ENCODE peak calls at places on chromosomes 1 and 21, in nine cellular contexts. One of them, this sample, is unnamed.

GRCh38 chr21:41852151-41852928 is 26.8 kb downstream of the PRDM15 start:
- DNase-seq in endothelial cell of umbilical vein: no peak
- DNase-seq in spleen: peak; percentile 61
- DNase-seq in breast epithelium: no peak
- DNase-seq in tibial nerve: no peak
- DNase-seq in uterus: no peak
- DNase-seq in heart left ventricle: no peak
- DNase-seq in IMR-90: no peak
- DNase-seq in HCT116: no peak
- DNase-seq in this sample: no peak

GRCh38 chr1:191343816-191344215 is 814.4 kb upstream of the RGS18 start:
- DNase-seq in endothelial cell of umbilical vein: peak; percentile 7
- DNase-seq in HCT116: no peak
- DNase-seq in tibial nerve: no peak
- DNase-seq in breast epithelium: no peak
- DNase-seq in IMR-90: peak; percentile 82
- DNase-seq in uterus: no peak
- DNase-seq in spleen: no peak
- DNase-seq in heart left ventricle: no peak
- DNase-seq in this sample: no peak

GRCh38 chr1:61450454-61451213 is 274.3 kb downstream of the TM2D1 start:
- DNase-seq in breast epithelium: no peak
- DNase-seq in HCT116: no peak
- DNase-seq in heart left ventricle: peak; percentile 63
- DNase-seq in endothelial cell of umbilical vein: peak; percentile 85
- DNase-seq in IMR-90: no peak
- DNase-seq in spleen: no peak
- DNase-seq in uterus: peak; percentile 44
- DNase-seq in tibial nerve: no peak
- DNase-seq in this sample: no peak

GRCh38 chr1:235866207-235866912 is at the start of gene LYST:
- DNase-seq in spleen: peak; percentile 93
- DNase-seq in uterus: peak; percentile 53
- DNase-seq in breast epithelium: peak; percentile 45
- DNase-seq in IMR-90: peak; percentile 52
- DNase-seq in tibial nerve: peak; percentile 26
- DNase-seq in endothelial cell of umbilical vein: peak; percentile 56
- DNase-seq in HCT116: no peak
- DNase-seq in heart left ventricle: peak; percentile 46
- DNase-seq in this sample: peak; percentile 79

GRCh38 chr1:202086579-202087350 is 36.0 kb upstream of the GPR37L1 start:
- DNase-seq in uterus: no peak
- DNase-seq in breast epithelium: peak; percentile 87
- DNase-seq in endothelial cell of umbilical vein: no peak
- DNase-seq in tibial nerve: peak; percentile 18
- DNase-seq in IMR-90: no peak
- DNase-seq in heart left ventricle: no peak
- DNase-seq in spleen: no peak
- DNase-seq in HCT116: no peak
- DNase-seq in this sample: no peak

GRCh38 chr1:32539584-32540571 is 651 bp downstream of the ZBTB8A start:
- DNase-seq in spleen: no peak
- DNase-seq in heart left ventricle: peak; percentile 20
- DNase-seq in uterus: peak; percentile 45
- DNase-seq in tibial nerve: no peak
- DNase-seq in endothelial cell of umbilical vein: peak; percentile 58
- DNase-seq in HCT116: no peak
- DNase-seq in IMR-90: peak; percentile 54
- DNase-seq in breast epithelium: no peak
- DNase-seq in this sample: peak; percentile 23

GRCh38 chr1:116429821-116430374 is 56.9 kb downstream of the ATP1A1 start:
- DNase-seq in breast epithelium: no peak
- DNase-seq in tibial nerve: no peak
- DNase-seq in uterus: no peak
- DNase-seq in HCT116: no peak
- DNase-seq in spleen: no peak
- DNase-seq in IMR-90: no peak
- DNase-seq in endothelial cell of umbilical vein: no peak
- DNase-seq in heart left ventricle: peak; percentile 40
- DNase-seq in this sample: peak; percentile 66

GRCh38 chr1:91791103-91791502 is 94.8 kb downstream of the TGFBR3 start:
- DNase-seq in breast epithelium: no peak
- DNase-seq in uterus: no peak
- DNase-seq in IMR-90: no peak
- DNase-seq in heart left ventricle: no peak
- DNase-seq in spleen: no peak
- DNase-seq in tibial nerve: no peak
- DNase-seq in HCT116: no peak
- DNase-seq in endothelial cell of umbilical vein: no peak
- DNase-seq in this sample: no peak

GRCh38 chr1:118185083-118185899 is at the start of gene SPAG17:
- DNase-seq in uterus: no peak
- DNase-seq in heart left ventricle: peak; percentile 63
- DNase-seq in IMR-90: peak; percentile 21
- DNase-seq in breast epithelium: no peak
- DNase-seq in tibial nerve: peak; percentile 47
- DNase-seq in spleen: no peak
- DNase-seq in endothelial cell of umbilical vein: peak; percentile 11
- DNase-seq in HCT116: no peak
- DNase-seq in this sample: peak; percentile 84

GRCh38 chr1:232012773-232013386 is 386.3 kb downstream of the DISC1 start:
- DNase-seq in spleen: no peak
- DNase-seq in IMR-90: peak; percentile 96
- DNase-seq in tibial nerve: no peak
- DNase-seq in uterus: peak; percentile 66
- DNase-seq in breast epithelium: peak; percentile 37
- DNase-seq in HCT116: no peak
- DNase-seq in endothelial cell of umbilical vein: peak; percentile 97
- DNase-seq in heart left ventricle: peak; percentile 70
- DNase-seq in this sample: no peak

GRCh38 chr1:30984991-30985503 is 76.5 kb upstream of the SDC3 start:
- DNase-seq in tibial nerve: no peak
- DNase-seq in endothelial cell of umbilical vein: no peak
- DNase-seq in uterus: no peak
- DNase-seq in spleen: no peak
- DNase-seq in IMR-90: no peak
- DNase-seq in heart left ventricle: no peak
- DNase-seq in HCT116: no peak
- DNase-seq in breast epithelium: no peak
- DNase-seq in this sample: no peak

GRCh38 chr1:45499415-45499769 is 481 bp downstream of the CCDC163 start:
- DNase-seq in spleen: peak; percentile 79
- DNase-seq in IMR-90: no peak
- DNase-seq in breast epithelium: no peak
- DNase-seq in endothelial cell of umbilical vein: peak; percentile 12
- DNase-seq in uterus: no peak
- DNase-seq in tibial nerve: no peak
- DNase-seq in HCT116: no peak
- DNase-seq in heart left ventricle: no peak
- DNase-seq in this sample: no peak

GRCh38 chr1:217943361-217943760 is 312.2 kb downstream of the SPATA17 start:
- DNase-seq in HCT116: no peak
- DNase-seq in heart left ventricle: no peak
- DNase-seq in breast epithelium: no peak
- DNase-seq in endothelial cell of umbilical vein: no peak
- DNase-seq in uterus: no peak
- DNase-seq in spleen: no peak
- DNase-seq in IMR-90: no peak
- DNase-seq in tibial nerve: no peak
- DNase-seq in this sample: no peak

GRCh38 chr1:34924759-34925555 is 4.5 kb downstream of the DLGAP3 start:
- DNase-seq in heart left ventricle: peak; percentile 80
- DNase-seq in IMR-90: peak; percentile 52
- DNase-seq in tibial nerve: peak; percentile 24
- DNase-seq in breast epithelium: peak; percentile 21
- DNase-seq in spleen: no peak
- DNase-seq in HCT116: no peak
- DNase-seq in endothelial cell of umbilical vein: peak; percentile 41
- DNase-seq in uterus: peak; percentile 20
- DNase-seq in this sample: peak; percentile 63

GRCh38 chr1:32920833-32921232 is 19.6 kb upstream of the TMEM54 start:
- DNase-seq in spleen: no peak
- DNase-seq in IMR-90: no peak
- DNase-seq in uterus: no peak
- DNase-seq in endothelial cell of umbilical vein: no peak
- DNase-seq in heart left ventricle: peak; percentile 68
- DNase-seq in tibial nerve: no peak
- DNase-seq in HCT116: no peak
- DNase-seq in breast epithelium: no peak
- DNase-seq in this sample: no peak

GRCh38 chr1:205578780-205579571 is 52.8 kb downstream of the ELK4 start:
- DNase-seq in HCT116: no peak
- DNase-seq in breast epithelium: no peak
- DNase-seq in uterus: no peak
- DNase-seq in tibial nerve: no peak
- DNase-seq in heart left ventricle: peak; percentile 3
- DNase-seq in IMR-90: no peak
- DNase-seq in endothelial cell of umbilical vein: no peak
- DNase-seq in spleen: peak; percentile 35
- DNase-seq in this sample: no peak

DNA sequence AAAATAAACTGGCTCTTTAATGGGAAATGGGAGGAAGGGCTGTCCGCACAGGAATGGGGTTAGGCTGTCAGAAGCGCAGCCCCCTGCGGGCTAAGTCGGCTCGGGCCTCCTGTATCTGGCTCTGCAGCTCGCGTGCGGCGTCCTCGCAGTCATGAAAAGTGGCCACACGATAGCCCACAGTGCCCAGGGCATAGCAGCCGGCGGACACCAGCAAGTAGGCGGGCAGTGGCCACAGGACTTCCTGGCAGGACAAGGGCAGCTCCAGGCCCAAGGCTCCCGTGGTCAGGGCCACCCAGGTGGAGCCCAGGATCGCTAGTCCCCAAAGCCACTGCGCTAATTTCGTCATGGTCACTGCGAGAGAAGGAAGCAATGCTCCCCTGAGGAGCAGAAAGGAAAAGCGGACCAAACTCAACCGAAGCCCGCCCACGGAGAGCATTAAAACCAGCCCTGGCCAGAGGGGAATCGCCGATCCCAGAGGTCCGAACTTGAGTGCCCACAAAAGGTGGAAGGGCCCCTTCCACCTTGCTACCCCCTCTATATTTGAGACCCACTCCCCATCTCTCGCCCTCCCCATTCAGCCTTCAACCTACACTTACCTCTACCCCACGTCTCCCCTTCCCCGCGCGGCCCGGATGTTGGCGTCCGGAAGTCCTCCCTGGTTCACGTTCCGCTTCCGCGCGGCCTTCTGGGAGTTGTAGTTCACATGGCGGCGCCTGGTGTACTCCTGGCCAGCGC is at the start of gene DPM3:
- DNase-seq in uterus: peak; percentile 89
- DNase-seq in breast epithelium: peak; percentile 81
- DNase-seq in spleen: peak; percentile 97
- DNase-seq in HCT116: peak; percentile 62
- DNase-seq in heart left ventricle: peak; percentile 92
- DNase-seq in tibial nerve: peak; percentile 82
- DNase-seq in IMR-90: peak; percentile 72
- DNase-seq in endothelial cell of umbilical vein: peak; percentile 81
- DNase-seq in this sample: peak; percentile 92
- TF ChIP-seq POLR2A in uterus: peak; percentile 71
- TF ChIP-seq POLR2A in breast epithelium: peak; percentile 81
- TF ChIP-seq POLR2A in spleen: no peak
- TF ChIP-seq POLR2A in HCT116: peak; percentile 33
- TF ChIP-seq POLR2A in heart left ventricle: peak; percentile 62
- TF ChIP-seq POLR2A in tibial nerve: peak; percentile 54
- TF ChIP-seq POLR2A in IMR-90: peak; percentile 42
- TF ChIP-seq POLR2A in endothelial cell of umbilical vein: peak; percentile 77
- TF ChIP-seq POLR2A in this sample: peak; percentile 87

DNA sequence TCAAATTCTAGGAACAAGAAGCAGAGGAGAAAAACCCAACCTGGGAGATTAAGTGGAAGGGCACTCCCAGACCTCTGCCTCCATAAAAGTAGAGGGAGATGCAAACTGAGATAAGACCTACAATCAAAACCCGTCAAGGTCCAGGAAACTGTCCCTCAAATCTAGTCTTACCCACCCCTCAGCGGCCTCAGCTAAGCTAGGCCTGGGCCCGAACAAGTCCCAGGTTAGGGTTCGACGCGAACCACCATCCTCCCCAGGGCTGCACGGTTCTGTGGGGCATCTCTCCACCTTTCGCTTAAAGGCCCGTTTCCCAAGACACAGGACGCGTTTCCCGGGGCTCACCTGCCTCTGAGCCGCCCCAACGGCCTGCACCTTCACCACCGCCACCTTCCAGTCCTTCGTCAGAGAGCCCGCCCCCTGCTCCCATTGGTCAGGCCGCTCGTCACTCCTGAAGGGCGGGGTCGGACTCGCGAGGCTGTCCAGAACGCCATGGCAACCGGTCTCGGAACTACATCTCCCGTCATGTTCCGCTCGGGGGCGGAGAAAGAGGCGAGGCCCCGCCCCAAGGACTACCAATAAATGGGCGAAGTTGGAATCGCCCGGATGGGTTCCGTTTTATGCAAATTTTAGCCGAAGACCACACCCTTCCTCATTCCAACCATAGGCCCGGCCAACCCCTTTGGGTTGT is at the start of gene CRYZL1:
- DNase-seq in breast epithelium: peak; percentile 100
- DNase-seq in heart left ventricle: peak; percentile 100
- DNase-seq in HCT116: peak; percentile 99
- DNase-seq in spleen: peak; percentile 100
- DNase-seq in uterus: peak; percentile 100
- DNase-seq in tibial nerve: peak; percentile 100
- DNase-seq in endothelial cell of umbilical vein: peak; percentile 99
- DNase-seq in IMR-90: peak; percentile 99
- DNase-seq in this sample: peak; percentile 99
- TF ChIP-seq POLR2A in breast epithelium: peak; percentile 49
- TF ChIP-seq POLR2A in heart left ventricle: peak; percentile 60
- TF ChIP-seq POLR2A in HCT116: peak; percentile 62
- TF ChIP-seq POLR2A in spleen: no peak
- TF ChIP-seq POLR2A in uterus: peak; percentile 68
- TF ChIP-seq POLR2A in tibial nerve: peak; percentile 37
- TF ChIP-seq POLR2A in endothelial cell of umbilical vein: peak; percentile 62
- TF ChIP-seq POLR2A in IMR-90: peak; percentile 69
- TF ChIP-seq POLR2A in this sample: peak; percentile 75

GRCh38 chr1:15246960-15247614 is at the start of gene FHAD1:
- DNase-seq in tibial nerve: no peak
- DNase-seq in heart left ventricle: no peak
- DNase-seq in IMR-90: peak; percentile 17
- DNase-seq in uterus: no peak
- DNase-seq in HCT116: peak; percentile 57
- DNase-seq in breast epithelium: peak; percentile 44
- DNase-seq in endothelial cell of umbilical vein: peak; percentile 64
- DNase-seq in spleen: peak; percentile 79
- DNase-seq in this sample: peak; percentile 63
- TF ChIP-seq POLR2A in tibial nerve: no peak
- TF ChIP-seq POLR2A in heart left ventricle: no peak
- TF ChIP-seq POLR2A in IMR-90: no peak
- TF ChIP-seq POLR2A in uterus: no peak
- TF ChIP-seq POLR2A in HCT116: no peak
- TF ChIP-seq POLR2A in breast epithelium: no peak
- TF ChIP-seq POLR2A in endothelial cell of umbilical vein: no peak
- TF ChIP-seq POLR2A in spleen: no peak
- TF ChIP-seq POLR2A in this sample: no peak

DNA sequence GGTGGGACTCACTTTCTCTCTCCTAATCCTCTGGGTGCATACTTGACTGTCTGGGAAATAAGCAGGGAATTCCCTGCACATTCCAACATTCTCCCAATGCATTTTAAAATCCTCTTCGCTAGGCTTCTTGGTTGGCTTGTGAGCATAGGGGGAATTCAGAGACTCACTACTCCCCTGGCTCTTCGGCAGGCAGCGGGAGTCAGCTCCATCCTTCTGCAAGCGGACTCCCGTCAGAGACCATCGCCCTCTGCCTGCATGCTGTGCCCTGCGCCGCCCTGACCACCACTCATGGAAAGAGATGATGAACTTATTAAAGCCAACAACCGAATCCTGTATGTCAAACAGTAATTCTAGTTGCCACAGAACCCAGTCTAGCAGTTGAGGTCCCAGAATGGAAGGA is 118.9 kb upstream of the ADAR start:
- DNase-seq in heart left ventricle: no peak
- DNase-seq in uterus: no peak
- DNase-seq in tibial nerve: no peak
- DNase-seq in breast epithelium: no peak
- DNase-seq in HCT116: no peak
- DNase-seq in endothelial cell of umbilical vein: no peak
- DNase-seq in spleen: no peak
- DNase-seq in IMR-90: no peak
- DNase-seq in this sample: no peak
- TF ChIP-seq POLR2A in heart left ventricle: no peak
- TF ChIP-seq POLR2A in uterus: no peak
- TF ChIP-seq POLR2A in tibial nerve: no peak
- TF ChIP-seq POLR2A in breast epithelium: no peak
- TF ChIP-seq POLR2A in HCT116: no peak
- TF ChIP-seq POLR2A in endothelial cell of umbilical vein: no peak
- TF ChIP-seq POLR2A in spleen: no peak
- TF ChIP-seq POLR2A in IMR-90: no peak
- TF ChIP-seq POLR2A in this sample: no peak